ENCODE peak calls at places on chromosomes 7 and 10, in eight cellular contexts. D is GM13977; K is NCI-H82; P is AG09319; X is SW 1271; M is GM06990; S is dorsolateral prefrontal cortex; Z is stimulated activated CD8-positive, alpha-beta memory T cell treated with anti-CD3 and anti-CD28 coated beads, Interleukin-4, amount 100 ng/mL, for 24 hours. R is an unnamed sample.

GRCh38 chr10:81472927-81473470 is 402.0 kb upstream of the NRG3 start:
- DNase-seq in K (peak), P (no peak), D (no peak), M (no peak), Z (no peak), S (no peak), X (no peak), R (no peak)

GRCh38 chr10:108307925-108308312 is 1143.4 kb upstream of the SORCS1 start:
- DNase-seq in K (no peak), P (no peak), M (no peak), X (no peak), Z (no peak), S (no peak), D (no peak), R (no peak)

GRCh38 chr10:125868372-125868975 is 12.6 kb downstream of the DHX32 start:
- DNase-seq in S (no peak), K (peak), X (peak), M (no peak), Z (no peak), D (peak), P (no peak), R (no peak)

GRCh38 chr7:40437498-40437897 is 302.7 kb downstream of the SUGCT start:
- DNase-seq in X (peak), M (no peak), S (no peak), D (no peak), Z (no peak), K (no peak), P (peak), R (no peak)

GRCh38 chr7:51080622-51081269 is 235.9 kb downstream of the COBL start:
- DNase-seq in D (no peak), Z (no peak), S (no peak), X (no peak), M (no peak), P (no peak), K (no peak), R (no peak)

GRCh38 chr10:87750001-87750651 is 67.9 kb downstream of the ATAD1 start:
- DNase-seq in P (peak), X (no peak), Z (no peak), S (no peak), M (no peak), K (peak), D (no peak), R (no peak)

GRCh38 chr7:31340603-31341002 is at the start of gene NEUROD6:
- DNase-seq in P (no peak), Z (no peak), M (no peak), D (no peak), S (no peak), K (no peak), X (no peak), R (no peak)

GRCh38 chr7:80466638-80467037 is 45.2 kb downstream of the GNAT3 start:
- DNase-seq in S (no peak), Z (no peak), K (no peak), P (no peak), M (no peak), X (no peak), D (no peak), R (no peak)

GRCh38 chr10:48564466-48565150 is 40.3 kb downstream of the ARHGAP22 start:
- DNase-seq in P (no peak), S (no peak), X (no peak), Z (no peak), D (no peak), K (peak), M (no peak), R (no peak)

GRCh38 chr7:108201766-108202165 is 71.6 kb upstream of the LAMB4 start:
- DNase-seq in S (no peak), K (no peak), D (no peak), Z (no peak), M (no peak), P (no peak), X (no peak), R (no peak)

GRCh38 chr10:32680803-32681557 is 235.0 kb downstream of the CCDC7 start:
- DNase-seq in Z (no peak), X (no peak), M (no peak), S (no peak), K (no peak), P (no peak), D (no peak), R (no peak)

GRCh38 chr7:30169585-30169978 is 34.8 kb downstream of the MTURN start:
- DNase-seq in D (no peak), M (no peak), Z (no peak), K (no peak), X (no peak), S (no peak), P (no peak), R (no peak)

GRCh38 chr10:33335550-33335799 is 1.0 kb upstream of the NRP1 start:
- DNase-seq in K (no peak), P (no peak), S (no peak), X (no peak), D (peak), M (no peak), Z (no peak), R (no peak)

GRCh38 chr10:806451-807162 is 117.1 kb upstream of the DIP2C start:
- DNase-seq in D (no peak), X (no peak), Z (no peak), S (no peak), P (no peak), M (no peak), K (no peak), R (no peak)

GRCh38 chr10:89869180-89869579 is 167.8 kb downstream of the KIF20B start:
- DNase-seq in X (no peak), P (no peak), K (peak), S (no peak), M (no peak), Z (no peak), D (no peak), R (no peak)

GRCh38 chr10:62744136-62744535 is 60.4 kb upstream of the ADO start:
- DNase-seq in X (no peak), D (no peak), K (no peak), Z (no peak), M (no peak), P (no peak), S (no peak), R (no peak)

GRCh38 chr10:114801411-114801813 is 20.2 kb upstream of the FHIP2A start:
- DNase-seq in K (no peak), X (no peak), S (no peak), M (no peak), Z (no peak), P (no peak), D (peak), R (no peak)

GRCh38 chr7:102389810-102390209 is 6.4 kb upstream of the PRKRIP1 start:
- DNase-seq in K (no peak), X (no peak), Z (no peak), P (no peak), S (no peak), M (no peak), D (no peak), R (no peak)

GRCh38 chr7:43921423-43921822 is 4.8 kb upstream of the UBE2D4 start:
- DNase-seq in Z (no peak), D (no peak), K (no peak), P (no peak), M (no peak), S (no peak), X (no peak), R (no peak)

GRCh38 chr7:13880789-13881188 is 108.7 kb downstream of the ETV1 start:
- DNase-seq in D (no peak), P (no peak), X (no peak), S (no peak), Z (no peak), K (no peak), M (no peak), R (no peak)

GRCh38 chr10:110414563-110415309 is 83.0 kb upstream of the DUSP5 start:
- DNase-seq in M (peak), Z (peak), S (no peak), P (no peak), K (no peak), D (peak), X (peak), R (peak)

GRCh38 chr7:18087687-18088078 is 60.0 kb upstream of the PRPS1L1 start:
- DNase-seq in Z (no peak), X (no peak), D (no peak), K (peak), S (peak), M (no peak), P (no peak), R (no peak)

GRCh38 chr10:70197235-70197952 is 27.1 kb upstream of the SAR1A start:
- DNase-seq in K (no peak), P (no peak), S (peak), M (no peak), X (no peak), D (no peak), Z (no peak), R (no peak)

GRCh38 chr7:84666668-84667067 is 472.1 kb upstream of the SEMA3A start:
- DNase-seq in Z (no peak), X (no peak), D (no peak), K (no peak), S (no peak), P (no peak), M (no peak), R (no peak)

GRCh38 chr10:84026821-84027257 is 112.5 kb upstream of the GHITM start:
- DNase-seq in Z (no peak), D (peak), S (no peak), K (peak), M (no peak), P (no peak), X (no peak), R (no peak)

GRCh38 chr10:118241229-118242137 is 100.6 kb downstream of the FAM204A start:
- DNase-seq in Z (peak), D (peak), K (peak), M (no peak), X (peak), S (peak), P (peak), R (peak)

GRCh38 chr7:85025312-85025756 is 161.5 kb downstream of the SEMA3D start:
- DNase-seq in S (no peak), K (no peak), D (no peak), M (peak), P (no peak), X (no peak), Z (no peak), R (no peak)

GRCh38 chr10:49614242-49615198 is 683 bp downstream of the CHAT start:
- DNase-seq in D (peak), K (peak), M (no peak), Z (no peak), P (no peak), S (no peak), X (no peak), R (no peak)

GRCh38 chr7:37495574-37496184 is 47.0 kb upstream of the ELMO1 start:
- DNase-seq in K (peak), D (peak), X (peak), P (peak), S (no peak), M (no peak), Z (no peak), R (no peak)

GRCh38 chr7:79664884-79665676 is 211.6 kb upstream of the MAGI2 start:
- DNase-seq in P (no peak), M (no peak), S (no peak), X (no peak), D (no peak), K (peak), Z (no peak), R (no peak)

GRCh38 chr7:74480861-74481417 is 27.2 kb downstream of the GTF2IRD1 start:
- DNase-seq in Z (no peak), X (no peak), K (peak), D (no peak), S (no peak), P (peak), M (no peak), R (no peak)

GRCh38 chr10:93065675-93066543 is 5.3 kb downstream of the CYP26C1 start:
- DNase-seq in S (no peak), K (peak), X (no peak), D (peak), M (no peak), P (no peak), Z (no peak), R (no peak)

GRCh38 chr7:151884276-151885201 is 7.6 kb upstream of the PRKAG2 start:
- DNase-seq in Z (no peak), S (no peak), D (peak), K (no peak), P (no peak), X (no peak), M (no peak), R (no peak)

GRCh38 chr7:10412426-10413019 is 561.1 kb upstream of the PHF14 start:
- DNase-seq in M (no peak), X (peak), D (peak), P (no peak), Z (no peak), S (no peak), K (peak), R (no peak)

GRCh38 chr7:45580053-45580872 is 6.1 kb downstream of the ADCY1 start:
- DNase-seq in D (no peak), Z (no peak), P (no peak), M (no peak), K (peak), S (no peak), X (no peak), R (no peak)